ENCODE peak calls at places on chromosomes 16 and 17, in five cellular contexts. K is activated naive CD4-positive, alpha-beta T cell treated with anti-CD3 and anti-CD28 coated beads, Interleukin-2, amount 50 U/mL, for 16 hours; G is left ventricle myocardium inferior; J is stimulated activated CD4-positive, alpha-beta T cell treated with anti-CD3 and anti-CD28 coated beads, Interleukin-1b, Interleukin-23, amount 100 ng/mL, for 4 hours; D is NCI-H446. B is an unnamed sample.

GRCh38 chr17:81294512-81295030 is 536 bp downstream of the SLC38A10 start:
- DNase-seq in G (peak), D (no peak), K (peak), J (no peak), B (no peak)

GRCh38 chr17:11944587-11944986 is 52.7 kb downstream of the ZNF18 start:
- DNase-seq in D (no peak), G (no peak), J (no peak), K (no peak), B (no peak)

GRCh38 chr16:50351116-50351515 is 17.7 kb downstream of the BRD7 start:
- DNase-seq in G (no peak), J (no peak), K (no peak), D (no peak), B (no peak)

GRCh38 chr16:73382921-73383594 is 335.1 kb upstream of the ZFHX3 start:
- DNase-seq in J (no peak), D (no peak), G (no peak), K (no peak), B (no peak)

GRCh38 chr17:72266099-72266852 is 145.5 kb downstream of the SOX9 start:
- DNase-seq in G (no peak), D (no peak), K (no peak), J (no peak), B (no peak)

GRCh38 chr17:52106638-52107261 is 51.8 kb downstream of the CA10 start:
- DNase-seq in K (peak), J (no peak), G (no peak), D (peak), B (no peak)

GRCh38 chr17:83189013-83189672 is 109.7 kb downstream of the METRNL start:
- DNase-seq in G (no peak), D (no peak), J (no peak), K (peak), B (no peak)

GRCh38 chr16:55330726-55331647 is 7.0 kb downstream of the IRX6 start:
- DNase-seq in G (no peak), J (no peak), D (no peak), K (no peak), B (no peak)

GRCh38 chr17:77446959-77447634 is 306.3 kb downstream of the SEC14L1 start:
- DNase-seq in G (no peak), D (no peak), K (no peak), J (no peak), B (peak)

GRCh38 chr17:37642706-37643105 is 540 bp downstream of the DDX52 start:
- DNase-seq in G (no peak), J (no peak), K (no peak), D (no peak), B (peak)

GRCh38 chr16:1932050-1933028 is 10.7 kb downstream of the MSRB1 start:
- DNase-seq in K (no peak), D (no peak), G (no peak), J (no peak), B (no peak)

GRCh38 chr17:75504347-75505151 is 10.8 kb downstream of the CASKIN2 start:
- DNase-seq in J (no peak), D (no peak), G (no peak), K (peak), B (peak)

GRCh38 chr17:20187049-20187448 is 177.9 kb downstream of the SPECC1 start:
- DNase-seq in G (no peak), J (no peak), K (no peak), D (no peak), B (no peak)

GRCh38 chr17:32174889-32175288 is 32.6 kb downstream of the RHOT1 start:
- DNase-seq in G (no peak), J (no peak), K (no peak), D (no peak), B (no peak)

GRCh38 chr17:9531080-9531479 is 44.5 kb downstream of the STX8 start:
- DNase-seq in J (no peak), D (no peak), K (no peak), G (no peak), B (no peak)

GRCh38 chr17:66831383-66832220 is 3.3 kb upstream of the CACNG5 start:
- DNase-seq in J (no peak), G (no peak), D (no peak), K (no peak), B (no peak)

B was measured in HCEC 1CT.